ENCODE peak calls at places on chromosomes 6 and 20, in ten cellular contexts. One of them, this sample, is unnamed.

GRCh38 chr6:85464260-85464644 is 14.4 kb downstream of the NT5E start:
- DNase-seq in upper lobe of right lung: no peak
- DNase-seq in left lung: no peak
- DNase-seq in CD4-positive, alpha-beta T cell: no peak
- DNase-seq in AG04450: peak
- DNase-seq in A549: peak
- DNase-seq in breast epithelium: no peak
- DNase-seq in OCI-LY7: no peak
- DNase-seq in CD4-positive, alpha-beta memory T cell: no peak
- DNase-seq in mesenchymal stem cell: peak
- DNase-seq in this sample: no peak

GRCh38 chr6:7165736-7166296 is 58.1 kb downstream of the RREB1 start:
- DNase-seq in CD4-positive, alpha-beta memory T cell: no peak
- DNase-seq in breast epithelium: no peak
- DNase-seq in CD4-positive, alpha-beta T cell: no peak
- DNase-seq in OCI-LY7: no peak
- DNase-seq in mesenchymal stem cell: peak
- DNase-seq in A549: no peak
- DNase-seq in AG04450: no peak
- DNase-seq in upper lobe of right lung: no peak
- DNase-seq in left lung: no peak
- DNase-seq in this sample: no peak

GRCh38 chr6:141513830-141514229 is 618.9 kb upstream of the GJE1 start:
- DNase-seq in breast epithelium: no peak
- DNase-seq in AG04450: no peak
- DNase-seq in CD4-positive, alpha-beta T cell: no peak
- DNase-seq in OCI-LY7: no peak
- DNase-seq in CD4-positive, alpha-beta memory T cell: peak
- DNase-seq in A549: no peak
- DNase-seq in left lung: no peak
- DNase-seq in upper lobe of right lung: no peak
- DNase-seq in mesenchymal stem cell: peak
- DNase-seq in this sample: no peak

GRCh38 chr6:43621078-43621835 is 7.8 kb downstream of the GTPBP2 start:
- DNase-seq in CD4-positive, alpha-beta T cell: no peak
- DNase-seq in CD4-positive, alpha-beta memory T cell: no peak
- DNase-seq in AG04450: no peak
- DNase-seq in mesenchymal stem cell: no peak
- DNase-seq in OCI-LY7: no peak
- DNase-seq in A549: no peak
- DNase-seq in left lung: no peak
- DNase-seq in breast epithelium: peak
- DNase-seq in upper lobe of right lung: no peak
- DNase-seq in this sample: no peak

GRCh38 chr6:28673800-28674671 is 148.4 kb downstream of the GPX5 start:
- DNase-seq in CD4-positive, alpha-beta T cell: no peak
- DNase-seq in A549: peak
- DNase-seq in AG04450: peak
- DNase-seq in breast epithelium: no peak
- DNase-seq in upper lobe of right lung: no peak
- DNase-seq in CD4-positive, alpha-beta memory T cell: no peak
- DNase-seq in OCI-LY7: no peak
- DNase-seq in left lung: no peak
- DNase-seq in mesenchymal stem cell: peak
- DNase-seq in this sample: no peak

GRCh38 chr20:57291003-57291402 is 24.6 kb upstream of the BMP7 start:
- DNase-seq in CD4-positive, alpha-beta memory T cell: no peak
- DNase-seq in OCI-LY7: no peak
- DNase-seq in upper lobe of right lung: no peak
- DNase-seq in left lung: no peak
- DNase-seq in AG04450: no peak
- DNase-seq in CD4-positive, alpha-beta T cell: no peak
- DNase-seq in breast epithelium: no peak
- DNase-seq in mesenchymal stem cell: no peak
- DNase-seq in A549: no peak
- DNase-seq in this sample: no peak

GRCh38 chr6:167760979-167761793 is 65.5 kb upstream of the AFDN start:
- DNase-seq in CD4-positive, alpha-beta T cell: no peak
- DNase-seq in AG04450: no peak
- DNase-seq in upper lobe of right lung: peak
- DNase-seq in OCI-LY7: no peak
- DNase-seq in A549: no peak
- DNase-seq in CD4-positive, alpha-beta memory T cell: no peak
- DNase-seq in breast epithelium: peak
- DNase-seq in mesenchymal stem cell: peak
- DNase-seq in left lung: no peak
- DNase-seq in this sample: no peak

GRCh38 chr6:154893927-154894326 is 101.2 kb upstream of the TIAM2 start:
- DNase-seq in upper lobe of right lung: no peak
- DNase-seq in left lung: no peak
- DNase-seq in CD4-positive, alpha-beta T cell: no peak
- DNase-seq in mesenchymal stem cell: peak
- DNase-seq in A549: no peak
- DNase-seq in CD4-positive, alpha-beta memory T cell: no peak
- DNase-seq in breast epithelium: no peak
- DNase-seq in OCI-LY7: no peak
- DNase-seq in AG04450: no peak
- DNase-seq in this sample: no peak

GRCh38 chr20:47086316-47086715 is 191.7 kb downstream of the EYA2 start:
- DNase-seq in AG04450: no peak
- DNase-seq in CD4-positive, alpha-beta T cell: no peak
- DNase-seq in CD4-positive, alpha-beta memory T cell: no peak
- DNase-seq in mesenchymal stem cell: no peak
- DNase-seq in A549: no peak
- DNase-seq in upper lobe of right lung: no peak
- DNase-seq in breast epithelium: no peak
- DNase-seq in left lung: no peak
- DNase-seq in OCI-LY7: no peak
- DNase-seq in this sample: no peak

GRCh38 chr20:59250293-59250692 is 50.1 kb upstream of the EDN3 start:
- DNase-seq in A549: no peak
- DNase-seq in upper lobe of right lung: no peak
- DNase-seq in CD4-positive, alpha-beta T cell: no peak
- DNase-seq in mesenchymal stem cell: no peak
- DNase-seq in breast epithelium: no peak
- DNase-seq in OCI-LY7: no peak
- DNase-seq in CD4-positive, alpha-beta memory T cell: no peak
- DNase-seq in AG04450: no peak
- DNase-seq in left lung: no peak
- DNase-seq in this sample: no peak

GRCh38 chr20:59248031-59248684 is 52.3 kb upstream of the EDN3 start:
- DNase-seq in CD4-positive, alpha-beta memory T cell: no peak
- DNase-seq in breast epithelium: no peak
- DNase-seq in left lung: no peak
- DNase-seq in upper lobe of right lung: no peak
- DNase-seq in CD4-positive, alpha-beta T cell: no peak
- DNase-seq in AG04450: no peak
- DNase-seq in A549: no peak
- DNase-seq in mesenchymal stem cell: no peak
- DNase-seq in OCI-LY7: no peak
- DNase-seq in this sample: no peak

GRCh38 chr20:59242714-59243626 is 57.4 kb upstream of the EDN3 start:
- DNase-seq in OCI-LY7: no peak
- DNase-seq in CD4-positive, alpha-beta T cell: no peak
- DNase-seq in CD4-positive, alpha-beta memory T cell: no peak
- DNase-seq in breast epithelium: no peak
- DNase-seq in AG04450: no peak
- DNase-seq in left lung: no peak
- DNase-seq in A549: no peak
- DNase-seq in mesenchymal stem cell: no peak
- DNase-seq in upper lobe of right lung: no peak
- DNase-seq in this sample: peak

DNA sequence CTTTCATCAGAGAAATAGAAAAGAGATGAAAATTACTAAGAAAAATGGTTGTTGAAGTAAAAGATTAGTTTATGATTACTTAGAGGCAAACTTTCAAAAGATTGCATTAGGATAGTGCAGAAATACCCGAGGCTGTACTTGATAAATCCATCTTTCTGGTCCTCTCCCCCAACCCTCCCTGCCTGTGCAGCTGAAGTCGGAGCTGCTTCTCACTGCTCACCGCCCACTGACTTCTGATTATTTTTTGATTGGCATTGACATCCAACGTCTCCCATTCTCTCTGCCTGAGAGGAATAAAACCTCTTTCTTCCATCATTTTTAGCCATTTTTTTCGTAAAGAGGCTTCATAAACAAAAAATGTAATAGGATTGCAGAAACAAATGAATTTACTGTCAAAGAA is 53.7 kb upstream of the EDN3 start:
- DNase-seq in OCI-LY7: no peak
- DNase-seq in left lung: no peak
- DNase-seq in CD4-positive, alpha-beta memory T cell: no peak
- DNase-seq in upper lobe of right lung: no peak
- DNase-seq in CD4-positive, alpha-beta T cell: no peak
- DNase-seq in breast epithelium: no peak
- DNase-seq in AG04450: no peak
- DNase-seq in A549: no peak
- DNase-seq in mesenchymal stem cell: no peak
- DNase-seq in this sample: no peak
- H3K27ac ChIP-seq in OCI-LY7: no peak
- H3K27ac ChIP-seq in left lung: no peak
- H3K27ac ChIP-seq in CD4-positive, alpha-beta memory T cell: no peak
- H3K27ac ChIP-seq in upper lobe of right lung: no peak
- H3K27ac ChIP-seq in CD4-positive, alpha-beta T cell: no peak
- H3K27ac ChIP-seq in breast epithelium: no peak
- H3K27ac ChIP-seq in AG04450: no peak
- H3K27ac ChIP-seq in A549: no peak
- H3K27ac ChIP-seq in mesenchymal stem cell: no peak
- H3K27ac ChIP-seq in this sample: no peak

DNA sequence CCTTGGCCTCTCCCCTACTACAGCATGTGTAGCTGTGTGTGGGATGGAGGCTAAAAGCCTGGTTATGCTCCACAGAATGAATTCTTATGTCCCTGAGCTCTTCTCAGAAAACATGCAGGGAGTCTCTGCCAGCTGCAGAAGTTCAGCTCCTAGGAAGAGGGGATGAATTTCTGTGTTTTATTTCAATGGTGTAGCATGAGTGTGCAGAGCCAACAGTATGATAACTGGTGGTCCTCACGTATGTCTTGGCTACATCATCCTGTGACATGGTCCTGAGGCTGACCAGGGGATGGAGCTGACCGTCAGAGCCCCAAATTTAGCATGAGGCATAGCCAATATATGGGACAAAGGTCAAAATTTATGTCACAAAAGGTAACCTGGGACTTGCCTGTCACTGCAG is 266.1 kb downstream of the ADGB start:
- DNase-seq in mesenchymal stem cell: no peak
- DNase-seq in CD4-positive, alpha-beta T cell: no peak
- DNase-seq in CD4-positive, alpha-beta memory T cell: no peak
- DNase-seq in upper lobe of right lung: no peak
- DNase-seq in AG04450: no peak
- DNase-seq in OCI-LY7: no peak
- DNase-seq in left lung: no peak
- DNase-seq in A549: no peak
- DNase-seq in breast epithelium: no peak
- DNase-seq in this sample: no peak
- H3K27ac ChIP-seq in mesenchymal stem cell: no peak
- H3K27ac ChIP-seq in CD4-positive, alpha-beta T cell: no peak
- H3K27ac ChIP-seq in CD4-positive, alpha-beta memory T cell: no peak
- H3K27ac ChIP-seq in upper lobe of right lung: no peak
- H3K27ac ChIP-seq in AG04450: no peak
- H3K27ac ChIP-seq in OCI-LY7: no peak
- H3K27ac ChIP-seq in left lung: no peak
- H3K27ac ChIP-seq in A549: no peak
- H3K27ac ChIP-seq in breast epithelium: no peak
- H3K27ac ChIP-seq in this sample: no peak

GRCh38 chr20:24769878-24770627 is 179.0 kb upstream of the CST7 start:
- DNase-seq in upper lobe of right lung: no peak
- DNase-seq in breast epithelium: no peak
- DNase-seq in CD4-positive, alpha-beta T cell: no peak
- DNase-seq in CD4-positive, alpha-beta memory T cell: no peak
- DNase-seq in OCI-LY7: no peak
- DNase-seq in left lung: peak
- DNase-seq in mesenchymal stem cell: no peak
- DNase-seq in AG04450: no peak
- DNase-seq in A549: no peak
- DNase-seq in this sample: no peak
- H3K27ac ChIP-seq in upper lobe of right lung: no peak
- H3K27ac ChIP-seq in breast epithelium: no peak
- H3K27ac ChIP-seq in CD4-positive, alpha-beta T cell: no peak
- H3K27ac ChIP-seq in CD4-positive, alpha-beta memory T cell: no peak
- H3K27ac ChIP-seq in OCI-LY7: no peak
- H3K27ac ChIP-seq in left lung: no peak
- H3K27ac ChIP-seq in mesenchymal stem cell: no peak
- H3K27ac ChIP-seq in AG04450: no peak
- H3K27ac ChIP-seq in A549: no peak
- H3K27ac ChIP-seq in this sample: no peak

GRCh38 chr20:48847498-48848205 is 19.9 kb upstream of the PREX1 start:
- DNase-seq in CD4-positive, alpha-beta memory T cell: no peak
- DNase-seq in breast epithelium: no peak
- DNase-seq in left lung: no peak
- DNase-seq in OCI-LY7: no peak
- DNase-seq in CD4-positive, alpha-beta T cell: no peak
- DNase-seq in upper lobe of right lung: no peak
- DNase-seq in AG04450: no peak
- DNase-seq in A549: no peak
- DNase-seq in mesenchymal stem cell: no peak
- DNase-seq in this sample: no peak
- H3K27ac ChIP-seq in CD4-positive, alpha-beta memory T cell: no peak
- H3K27ac ChIP-seq in breast epithelium: no peak
- H3K27ac ChIP-seq in left lung: no peak
- H3K27ac ChIP-seq in OCI-LY7: no peak
- H3K27ac ChIP-seq in CD4-positive, alpha-beta T cell: no peak
- H3K27ac ChIP-seq in upper lobe of right lung: no peak
- H3K27ac ChIP-seq in AG04450: no peak
- H3K27ac ChIP-seq in A549: no peak
- H3K27ac ChIP-seq in mesenchymal stem cell: no peak
- H3K27ac ChIP-seq in this sample: no peak

GRCh38 chr20:10436053-10436699 is 1.1 kb downstream of the SLX4IP start:
- DNase-seq in breast epithelium: no peak
- DNase-seq in mesenchymal stem cell: no peak
- DNase-seq in left lung: no peak
- DNase-seq in OCI-LY7: no peak
- DNase-seq in upper lobe of right lung: no peak
- DNase-seq in A549: no peak
- DNase-seq in CD4-positive, alpha-beta memory T cell: no peak
- DNase-seq in CD4-positive, alpha-beta T cell: no peak
- DNase-seq in AG04450: no peak
- DNase-seq in this sample: no peak
- H3K27ac ChIP-seq in breast epithelium: no peak
- H3K27ac ChIP-seq in mesenchymal stem cell: no peak
- H3K27ac ChIP-seq in left lung: peak
- H3K27ac ChIP-seq in OCI-LY7: no peak
- H3K27ac ChIP-seq in upper lobe of right lung: no peak
- H3K27ac ChIP-seq in A549: peak
- H3K27ac ChIP-seq in CD4-positive, alpha-beta memory T cell: no peak
- H3K27ac ChIP-seq in CD4-positive, alpha-beta T cell: no peak
- H3K27ac ChIP-seq in AG04450: no peak
- H3K27ac ChIP-seq in this sample: no peak